ENCODE peak calls at places on chromosomes 6 and 20, in four cellular contexts. B is stimulated activated CD8-positive, alpha-beta memory T cell treated with anti-CD3 and anti-CD28 coated beads, Interleukin-15, amount 100 ng/mL, for 4 hours; Y is adrenal gland; P is activated T-helper 9 cell treated with anti-CD3 and anti-CD28 coated beads, Interleukin-2, amount 50 U/mL, for 16 hours. F is an unnamed sample.
A peak's percentile ranks its signal among the peaks of the same experiment; 100 is the strongest.

GRCh38 chr6:100460650-100461204 is 4.0 kb downstream of the SIM1 start:
- DNase-seq in B (no peak), P (no peak), Y (no peak), F (no peak)

GRCh38 chr6:148657053-148657452 is 89.8 kb upstream of the UST start:
- DNase-seq in Y (no peak), P (no peak), B (no peak), F (peak; percentile 55)

GRCh38 chr6:3426817-3427739 is 29.8 kb downstream of the SLC22A23 start:
- DNase-seq in Y (no peak), B (no peak), P (no peak), F (no peak)

GRCh38 chr6:87661016-87661415 is 41.0 kb downstream of the AKIRIN2 start:
- DNase-seq in P (no peak), Y (no peak), B (no peak), F (peak; percentile 50)

GRCh38 chr20:60599381-60599780 is 641.2 kb downstream of the CDH26 start:
- DNase-seq in Y (no peak), B (no peak), P (no peak), F (no peak)

GRCh38 chr6:28496099-28496779 is 19.4 kb downstream of the GPX6 start:
- DNase-seq in B (no peak), P (no peak), Y (no peak), F (no peak)

GRCh38 chr6:97053643-97054411 is 129.3 kb downstream of the KLHL32 start:
- DNase-seq in Y (no peak), B (no peak), P (no peak), F (peak; percentile 72)

GRCh38 chr6:88989215-88989614 is 25.8 kb upstream of the RNGTT start:
- DNase-seq in Y (peak; percentile 76), B (no peak), P (no peak), F (peak; percentile 41)

GRCh38 chr6:168968228-168968627 is 285.4 kb downstream of the THBS2 start:
- DNase-seq in B (no peak), Y (no peak), P (no peak), F (peak; percentile 68)